ENCODE peak calls at places on chromosome 15, in seven cellular contexts. Q, L, J, S, A, Y and W are unnamed samples.

GRCh38 chr15:29844290-29844903 is 22.1 kb upstream of the TJP1 start:
- DNase-seq in L (no peak), A (no peak), Q (no peak), Y (no peak), S (no peak), J (no peak), W (no peak)

GRCh38 chr15:96330450-96331140 is at the start of gene NR2F2:
- DNase-seq in J (peak; percentile 97), S (peak; percentile 97), A (peak; percentile 99), Y (peak; percentile 98), L (peak; percentile 96), Q (peak; percentile 95), W (no peak)

GRCh38 chr15:81887913-81888312 is 157.9 kb downstream of the MEX3B start:
- DNase-seq in L (no peak), A (no peak), Y (no peak), Q (no peak), J (no peak), S (no peak), W (no peak)

GRCh38 chr15:33256874-33257273 is 53.9 kb upstream of the RYR3 start:
- DNase-seq in A (no peak), S (no peak), Q (no peak), Y (no peak), J (no peak), L (no peak), W (no peak)

GRCh38 chr15:79341361-79341760 is 30.4 kb downstream of the TMED3 start:
- DNase-seq in Q (no peak), A (no peak), S (no peak), L (no peak), Y (no peak), J (no peak), W (peak; percentile 65)

GRCh38 chr15:34366271-34367043 is 539 bp downstream of the LPCAT4 start:
- DNase-seq in Q (peak; percentile 75), S (peak; percentile 89), Y (peak; percentile 76), J (peak; percentile 73), A (peak; percentile 81), L (peak; percentile 70), W (peak; percentile 64)

GRCh38 chr15:89122532-89123525 is 34.6 kb downstream of the ABHD2 start:
- DNase-seq in L (no peak), S (no peak), Y (peak; percentile 25), J (no peak), Q (no peak), A (no peak), W (no peak)

GRCh38 chr15:90013503-90013937 is 12.4 kb downstream of the ZNF710 start:
- DNase-seq in A (no peak), S (peak; percentile 67), L (no peak), Q (peak; percentile 3), Y (no peak), J (no peak), W (no peak)

GRCh38 chr15:77087213-77087612 is 16.3 kb upstream of the TSPAN3 start:
- DNase-seq in J (no peak), Y (no peak), S (no peak), A (peak; percentile 55), L (no peak), Q (no peak), W (no peak)

GRCh38 chr15:48897144-48897814 is 19.3 kb downstream of the EID1 start:
- DNase-seq in J (no peak), Y (no peak), S (no peak), Q (no peak), L (no peak), A (no peak), W (no peak)

GRCh38 chr15:86743283-86743903 is 663.7 kb downstream of the AGBL1 start:
- DNase-seq in S (peak; percentile 54), Q (no peak), L (peak; percentile 25), Y (no peak), A (no peak), J (no peak), W (no peak)

GRCh38 chr15:77030042-77030927 is 35.4 kb downstream of the PSTPIP1 start:
- DNase-seq in S (peak; percentile 52), Y (peak; percentile 48), Q (peak; percentile 66), L (no peak), A (peak; percentile 60), J (peak; percentile 44), W (peak; percentile 34)

GRCh38 chr15:96327155-96327741 is 3.3 kb upstream of the NR2F2 start:
- DNase-seq in L (no peak), J (no peak), Y (no peak), Q (no peak), S (peak; percentile 74), A (no peak), W (no peak)

GRCh38 chr15:57323299-57323805 is 53.0 kb upstream of the CGNL1 start:
- DNase-seq in Y (no peak), A (no peak), S (no peak), J (no peak), L (peak; percentile 8), Q (no peak), W (no peak)
- H3K4me3 ChIP-seq in Y (no peak overlapping the region), A (no peak overlapping the region), S (no peak overlapping the region), J (no peak overlapping the region), L (no peak overlapping the region), Q (no peak overlapping the region), W (no peak overlapping the region)

GRCh38 chr15:70062321-70062956 is 35.3 kb downstream of the TLE3 start:
- DNase-seq in L (peak; percentile 80), Y (peak; percentile 82), S (peak; percentile 95), J (no peak), A (peak; percentile 90), Q (no peak), W (peak; percentile 65)

GRCh38 chr15:70063284-70063991 is 34.3 kb downstream of the TLE3 start:
- DNase-seq in Q (no peak), Y (peak; percentile 54), L (no peak), J (no peak), S (no peak), A (no peak), W (no peak)

GRCh38 chr15:70061086-70061370 is 36.7 kb downstream of the TLE3 start:
- DNase-seq in Q (no peak), J (peak; percentile 20), A (no peak), S (no peak), Y (peak; percentile 33), L (no peak), W (no peak)

GRCh38 chr15:70060214-70061085 is 37.3 kb downstream of the TLE3 start:
- DNase-seq in Y (peak; percentile 61), A (peak; percentile 56), L (no peak), S (no peak), Q (no peak), J (peak; percentile 30), W (no peak)

DNA sequence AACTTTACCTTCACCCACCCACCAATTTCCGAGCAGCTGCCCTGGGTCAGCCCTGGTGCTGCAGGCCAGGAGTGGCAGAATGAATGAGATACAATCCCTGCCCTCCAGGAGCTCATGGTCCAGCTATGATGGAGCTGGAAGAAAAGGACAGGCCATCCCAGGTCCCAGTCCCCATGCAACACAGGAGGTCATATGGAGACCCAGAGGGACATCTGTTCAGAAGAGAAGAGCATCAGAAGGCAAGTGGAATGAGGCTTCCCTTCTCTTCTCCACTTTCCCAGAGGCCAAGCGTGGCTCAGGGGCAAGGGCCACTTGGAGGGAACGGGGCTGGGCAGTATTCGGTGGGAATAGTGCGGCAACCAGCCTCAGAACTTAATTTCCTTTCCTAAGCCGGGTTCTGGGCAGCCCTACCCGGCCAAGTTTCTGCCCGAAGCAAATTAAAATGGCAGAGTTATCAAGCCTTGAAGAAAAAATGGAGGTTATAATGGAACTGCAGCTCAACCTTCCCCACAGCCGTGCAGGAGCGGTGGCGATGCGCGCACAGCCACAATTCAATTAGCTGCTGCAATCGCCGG is 35.9 kb downstream of the TLE3 start:
- DNase-seq in L (no peak), J (no peak), Y (peak; percentile 47), Q (no peak), S (no peak), A (peak; percentile 56), W (no peak)
- H3K4me3 ChIP-seq in L (peak overlapping the region; percentile 48), J (no peak overlapping the region), Y (peak overlapping the region; percentile 17), Q (peak overlapping the region; percentile 47), S (no peak overlapping the region), A (no peak overlapping the region), W (no peak overlapping the region)

GRCh38 chr15:56149071-56149470 is 94.6 kb downstream of the RFX7 start:
- DNase-seq in S (no peak), J (no peak), A (no peak), Y (no peak), Q (no peak), L (no peak), W (no peak)

GRCh38 chr15:56148099-56148498 is 95.6 kb downstream of the RFX7 start:
- DNase-seq in S (no peak), A (no peak), J (no peak), Y (no peak), Q (no peak), L (no peak), W (no peak)

GRCh38 chr15:56150204-56150603 is 93.5 kb downstream of the RFX7 start:
- DNase-seq in S (no peak), A (no peak), J (no peak), L (no peak), Y (no peak), Q (no peak), W (no peak)

DNA sequence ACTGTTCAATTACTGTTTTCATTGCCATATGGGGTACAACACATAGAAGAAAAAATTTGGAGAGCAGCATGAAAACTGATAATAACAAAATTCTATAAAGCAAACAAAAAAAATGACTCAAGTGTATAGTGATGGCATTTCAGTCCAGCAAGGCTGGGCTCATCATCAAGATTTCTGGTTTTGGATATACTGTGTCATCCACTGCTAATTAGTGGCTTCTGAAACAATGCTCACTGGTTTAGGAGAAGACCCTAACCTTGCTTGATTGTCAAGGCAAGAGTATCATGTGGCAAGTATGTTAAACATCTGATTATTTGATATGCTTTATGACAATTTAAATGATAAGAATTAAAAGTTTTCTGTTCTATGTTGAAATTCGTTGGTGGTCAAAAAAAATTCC is 96.9 kb downstream of the RFX7 start:
- DNase-seq in J (no peak), Y (no peak), A (no peak), S (no peak), Q (no peak), L (no peak), W (no peak)
- H3K4me3 ChIP-seq in J (no peak overlapping the region), Y (no peak overlapping the region), A (no peak overlapping the region), S (no peak overlapping the region), Q (no peak overlapping the region), L (no peak overlapping the region), W (no peak overlapping the region)

GRCh38 chr15:61198722-61199121 is 30.4 kb downstream of the RORA start:
- DNase-seq in S (no peak), Q (no peak), L (no peak), A (no peak), Y (no peak), J (no peak), W (no peak)

GRCh38 chr15:61201322-61201721 is 27.8 kb downstream of the RORA start:
- DNase-seq in Q (no peak), J (no peak), S (no peak), A (no peak), Y (no peak), L (no peak), W (no peak)

GRCh38 chr15:61197187-61197586 is 31.9 kb downstream of the RORA start:
- DNase-seq in A (no peak), Q (no peak), L (no peak), S (no peak), J (no peak), Y (no peak), W (no peak)

GRCh38 chr15:61199681-61200080 is 29.4 kb downstream of the RORA start:
- DNase-seq in L (no peak), A (no peak), Q (no peak), J (no peak), S (no peak), Y (no peak), W (no peak)

DNA sequence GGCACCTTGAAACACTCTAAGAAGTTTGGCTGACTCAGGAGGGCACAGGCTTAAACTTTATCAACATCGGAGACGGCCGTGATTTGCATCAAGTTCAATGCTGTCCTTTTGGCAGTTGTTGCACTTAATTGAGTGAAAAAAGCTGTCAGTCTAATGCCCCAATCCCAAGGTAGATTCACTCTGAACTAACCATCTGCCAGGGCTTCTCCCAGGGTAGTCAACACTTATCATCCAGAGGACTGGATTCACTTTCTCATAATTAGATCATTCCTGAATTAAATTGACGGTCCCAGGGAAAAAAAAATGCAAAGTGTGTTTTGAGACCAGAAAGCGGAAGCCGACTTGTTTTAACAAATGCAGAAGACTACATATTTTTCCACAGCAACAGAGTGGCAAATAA is 28.5 kb downstream of the RORA start:
- DNase-seq in S (no peak), A (no peak), L (no peak), Q (no peak), J (no peak), Y (no peak), W (no peak)
- H3K4me3 ChIP-seq in S (no peak overlapping the region), A (no peak overlapping the region), L (no peak overlapping the region), Q (no peak overlapping the region), J (no peak overlapping the region), Y (no peak overlapping the region), W (no peak overlapping the region)